ENCODE peak calls at places on chromosome 2, in seven cellular contexts. Y, J, X, R, M, K and Z are unnamed samples. For H3K4me1, the result is how much of the 10 kb centered on the place peaks cover.

GRCh38 chr2:71101656-71102055 is 28.4 kb downstream of the MCEE start:
- DNase-seq in Y (no peak), J (no peak), X (no peak), R (no peak), M (no peak), K (no peak), Z (no peak)

GRCh38 chr2:203871371-203871983 is 3.9 kb downstream of the CTLA4 start:
- DNase-seq in Y (no peak), J (no peak), X (no peak), R (no peak), M (no peak), K (no peak), Z (no peak)

GRCh38 chr2:38428940-38429339 is 51.9 kb upstream of the ATL2 start:
- DNase-seq in Y (no peak), J (no peak), X (no peak), R (no peak), M (no peak), K (no peak), Z (no peak)

GRCh38 chr2:174023591-174024523 is 58.7 kb upstream of the SP3 start:
- DNase-seq in Y (peak), J (peak), X (no peak), R (peak), M (no peak), K (peak), Z (peak)

GRCh38 chr2:197209742-197210408 is 100.7 kb downstream of the ANKRD44 start:
- DNase-seq in Y (no peak), J (no peak), X (no peak), R (no peak), M (peak), K (no peak), Z (no peak)

GRCh38 chr2:95670167-95670566 is 78.4 kb downstream of the TRIM43 start:
- DNase-seq in Y (no peak), J (no peak), X (no peak), R (no peak), M (no peak), K (no peak), Z (no peak)

GRCh38 chr2:44918095-44918775 is 23.3 kb upstream of the SIX3 start:
- DNase-seq in Y (no peak), J (no peak), X (no peak), R (no peak), M (no peak), K (no peak), Z (no peak)

GRCh38 chr2:78127428-78127827 is 605.3 kb upstream of the LRRTM4 start:
- DNase-seq in Y (no peak), J (no peak), X (no peak), R (no peak), M (no peak), K (no peak), Z (no peak)

GRCh38 chr2:148532049-148532428 is 112.5 kb upstream of the EPC2 start:
- DNase-seq in Y (no peak), J (no peak), X (no peak), R (no peak), M (no peak), K (no peak), Z (no peak)

GRCh38 chr2:24844023-24844685 is 50.9 kb downstream of the CENPO start:
- DNase-seq in Y (peak), J (no peak), X (no peak), R (no peak), M (no peak), K (no peak), Z (no peak)

GRCh38 chr2:112006076-112006410 is 49.0 kb upstream of the TMEM87B start:
- DNase-seq in Y (no peak), J (no peak), X (no peak), R (no peak), M (no peak), K (no peak), Z (no peak)

GRCh38 chr2:195367713-195368529 is 289.1 kb upstream of the SLC39A10 start:
- DNase-seq in Y (no peak), J (no peak), X (no peak), R (no peak), M (no peak), K (no peak), Z (peak)

GRCh38 chr2:152322222-152322621 is 12.8 kb upstream of the FMNL2 start:
- DNase-seq in Y (no peak), J (no peak), X (no peak), R (no peak), M (no peak), K (no peak), Z (no peak)

GRCh38 chr2:135162377-135162776 is 110.3 kb downstream of the RAB3GAP1 start:
- DNase-seq in Y (no peak), J (no peak), X (no peak), R (no peak), M (no peak), K (no peak), Z (no peak)

GRCh38 chr2:143918465-143918989 is 601.4 kb downstream of the ZEB2 start:
- DNase-seq in Y (no peak), J (no peak), X (no peak), R (no peak), M (no peak), K (no peak), Z (no peak)

GRCh38 chr2:218691234-218691633 is 19.3 kb downstream of the STK36 start:
- DNase-seq in Y (no peak), J (no peak), X (no peak), R (no peak), M (no peak), K (no peak), Z (no peak)

GRCh38 chr2:16607306-16607705 is 58.3 kb downstream of the CYRIA start:
- DNase-seq in Y (no peak), J (no peak), X (no peak), R (no peak), M (no peak), K (no peak), Z (no peak)

GRCh38 chr2:70532244-70532935 is 21.2 kb downstream of the TGFA start:
- DNase-seq in Y (no peak), J (no peak), X (no peak), R (no peak), M (no peak), K (no peak), Z (no peak)

GRCh38 chr2:105842555-105842954 is 97.8 kb downstream of the NCK2 start:
- DNase-seq in Y (no peak), J (no peak), X (no peak), R (no peak), M (no peak), K (no peak), Z (no peak)

GRCh38 chr2:117771969-117772630 is 42.4 kb upstream of the DDX18 start:
- DNase-seq in Y (no peak), J (no peak), X (no peak), R (peak), M (peak), K (no peak), Z (no peak)
- TF ChIP-seq CTCF in Y (peak), J (peak), X (no peak), R (peak), M (peak), K (peak), Z (no peak)

DNA sequence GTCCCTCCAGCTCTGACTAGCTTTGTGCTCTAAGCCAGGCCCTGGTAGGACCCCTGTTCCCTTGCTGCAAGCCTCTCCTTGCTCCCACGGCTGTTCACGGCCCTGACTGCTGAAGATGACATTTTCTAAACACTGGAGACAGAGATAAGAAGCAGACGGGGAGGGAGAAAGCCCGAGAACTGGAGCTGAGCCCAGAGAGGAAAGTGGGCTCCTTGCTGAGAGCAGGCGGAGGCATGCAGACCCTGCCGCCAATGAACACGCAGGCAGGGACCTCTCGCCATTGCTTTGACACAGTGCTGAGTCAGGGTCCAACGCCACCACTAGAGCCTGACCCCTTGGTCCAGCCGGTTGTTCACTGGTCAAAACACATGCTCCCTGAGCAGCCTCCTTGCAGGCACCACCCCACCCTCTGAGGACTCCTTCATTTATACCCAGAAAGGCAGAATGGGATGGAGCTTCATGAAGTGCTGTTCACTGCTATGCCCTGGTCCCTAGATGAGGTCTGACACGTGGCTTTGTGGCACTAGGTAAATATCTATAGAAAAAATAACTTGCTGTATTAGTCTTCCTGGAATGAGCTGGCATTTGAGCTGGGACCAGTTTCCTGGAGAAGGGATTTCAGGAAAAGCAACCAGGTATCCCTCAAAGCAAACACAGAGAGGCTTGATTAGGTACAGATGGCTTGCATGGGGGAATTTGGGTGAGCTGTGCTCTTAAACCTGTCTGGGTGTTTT is 65.7 kb downstream of the MCFD2 start:
- DNase-seq in Y (peak), J (peak), X (no peak), R (no peak), M (no peak), K (peak), Z (no peak)
- H3K4me1 ChIP-seq in Y (half or more), J (half or more), X (under half), R (half or more), M (under half), K (half or more), Z (half or more)

DNA sequence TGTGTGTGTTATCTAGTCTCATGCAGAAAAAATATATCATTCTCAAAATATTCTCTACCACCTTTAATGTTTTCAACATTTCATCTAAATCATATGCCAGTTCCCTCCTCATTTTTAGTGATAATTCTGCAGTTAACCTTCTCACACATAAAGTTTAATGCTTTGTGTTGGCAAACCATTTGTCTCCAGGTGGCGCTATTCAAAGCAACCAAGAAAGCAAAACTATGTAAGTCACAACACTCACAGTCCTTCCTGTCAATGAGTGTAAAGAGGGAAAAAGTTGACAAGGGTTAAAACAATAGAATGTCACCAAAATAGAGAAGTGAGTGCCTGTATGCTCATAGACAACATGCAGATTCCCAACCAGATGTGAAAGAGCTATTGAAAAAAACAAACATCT is 961.6 kb upstream of the LRRTM1 start:
- DNase-seq in Y (no peak), J (no peak), X (no peak), R (peak), M (peak), K (no peak), Z (no peak)
- TF ChIP-seq CTCF in Y (no peak), J (no peak), X (no peak), R (peak), M (peak), K (no peak), Z (no peak)

DNA sequence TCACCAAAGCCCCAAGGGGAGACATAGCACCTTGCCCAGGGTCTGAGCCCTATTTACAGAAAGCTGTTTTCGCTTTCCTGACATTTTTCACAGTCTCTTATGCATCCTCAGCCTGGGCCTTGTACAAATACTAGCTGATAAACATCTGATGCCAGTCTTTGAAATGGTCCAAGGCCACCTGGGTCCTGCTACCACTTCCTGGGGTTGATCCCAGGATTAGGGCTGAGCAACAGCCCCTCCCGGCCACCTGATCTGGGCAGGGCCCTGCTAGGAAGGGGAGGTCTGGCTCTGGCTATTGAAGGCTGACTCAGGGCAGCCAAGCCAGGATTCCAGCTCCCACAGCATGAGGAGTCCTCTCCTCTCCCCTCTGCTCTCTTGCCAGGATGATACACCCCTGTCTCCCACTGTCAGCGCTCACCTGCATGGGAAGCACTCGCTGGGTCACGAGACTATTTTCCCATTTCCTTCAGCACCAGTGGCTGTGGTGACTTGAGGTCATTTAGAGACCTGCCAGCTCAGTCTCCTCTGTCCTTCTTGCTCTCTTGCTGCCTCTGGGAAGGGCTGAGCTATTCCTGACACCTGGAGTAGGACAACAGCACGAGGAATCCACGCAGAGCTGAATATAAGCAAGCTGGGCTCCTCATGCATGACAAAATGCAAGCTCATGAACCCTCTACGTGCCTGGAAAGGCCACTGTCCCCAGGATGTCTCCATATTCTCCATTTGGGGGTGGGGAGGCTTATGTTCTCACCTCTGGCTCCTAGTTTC is 53.0 kb upstream of the LGALSL start:
- DNase-seq in Y (no peak), J (peak), X (no peak), R (no peak), M (no peak), K (no peak), Z (peak)
- H3K4me1 ChIP-seq in Y (under half), J (under half), X (under half), R (under half), M (under half), K (under half), Z (half or more)

GRCh38 chr2:241701155-241701404 is 759 bp upstream of the ING5 start:
- DNase-seq in Y (no peak), J (no peak), X (no peak), R (no peak), M (peak), K (no peak), Z (no peak)
- TF ChIP-seq CTCF in Y (no peak), J (peak), X (peak), R (no peak), M (peak), K (peak), Z (no peak)

DNA sequence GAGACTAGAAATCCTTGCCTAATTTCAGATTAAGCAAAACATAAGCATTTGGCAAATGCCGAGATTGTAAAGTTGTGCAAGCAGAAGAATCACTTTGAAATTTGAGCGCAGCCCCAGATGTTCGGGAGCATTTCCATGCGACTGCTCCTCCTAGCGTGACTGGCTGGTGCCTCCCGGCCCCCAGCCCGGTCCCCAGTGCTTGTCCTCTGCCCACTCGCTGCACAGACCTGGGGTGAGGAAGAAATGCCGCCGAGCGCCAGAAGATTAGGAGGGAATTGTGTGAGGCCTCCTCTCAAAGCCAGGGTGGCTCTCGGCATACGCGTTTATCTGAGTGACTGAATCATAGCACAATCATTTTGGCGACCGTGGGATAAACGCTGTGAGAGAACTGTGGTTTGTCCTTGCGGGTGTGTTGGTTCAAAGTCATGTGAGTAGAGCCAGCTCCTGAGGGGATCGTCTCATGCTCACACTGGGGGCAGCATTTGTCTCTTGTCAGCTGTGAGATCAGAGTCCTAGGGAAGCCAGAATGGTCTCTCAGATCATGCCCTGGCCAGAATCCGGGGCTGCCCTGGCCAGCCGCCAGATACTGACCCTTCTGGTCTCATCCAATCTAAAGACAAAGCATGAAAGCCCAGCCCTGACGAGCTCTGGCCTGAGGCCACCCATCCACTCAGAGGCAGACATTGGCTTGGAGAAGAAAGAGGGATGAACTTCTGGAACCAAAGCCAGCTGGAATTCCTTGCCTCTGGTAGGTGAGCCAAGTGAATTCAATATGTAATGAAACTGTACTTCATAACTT is 189.3 kb downstream of the SH3RF3 start:
- DNase-seq in Y (peak), J (peak), X (no peak), R (no peak), M (no peak), K (peak), Z (peak)
- H3K4me1 ChIP-seq in Y (half or more), J (under half), X (under half), R (under half), M (under half), K (under half), Z (under half)

DNA sequence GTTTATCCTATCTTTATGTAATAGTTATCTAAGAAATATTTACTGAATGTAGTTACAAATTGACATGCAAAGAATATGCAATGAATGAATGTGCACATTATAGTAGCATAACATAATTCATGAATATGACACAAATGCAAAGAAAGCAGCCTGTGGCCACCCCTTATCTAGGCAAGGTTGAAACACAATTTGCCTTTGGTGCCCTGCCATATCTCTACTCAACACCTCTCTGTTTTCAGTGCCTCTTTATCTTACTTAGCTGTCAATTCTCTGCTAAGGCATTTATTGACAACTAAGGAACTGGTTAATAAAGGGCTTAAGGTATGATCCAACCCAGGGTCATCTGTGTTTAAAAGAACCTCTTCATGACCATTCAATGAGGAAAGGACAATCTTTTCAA is 18.9 kb downstream of the REV1 start:
- DNase-seq in Y (no peak), J (no peak), X (no peak), R (no peak), M (no peak), K (no peak), Z (no peak)
- TF ChIP-seq CTCF in Y (no peak), J (no peak), X (no peak), R (no peak), M (no peak), K (no peak), Z (no peak)

GRCh38 chr2:190447766-190448165 is 39.6 kb downstream of the MFSD6 start:
- DNase-seq in Y (no peak), J (no peak), X (no peak), R (no peak), M (no peak), K (no peak), Z (no peak)
- H3K4me1 ChIP-seq in Y (half or more), J (under half), X (under half), R (under half), M (under half), K (under half), Z (under half)

GRCh38 chr2:127528487-127528886 is 2.2 kb upstream of the IWS1 start:
- DNase-seq in Y (no peak), J (no peak), X (no peak), R (no peak), M (peak), K (no peak), Z (no peak)

GRCh38 chr2:127525692-127526141 is 572 bp downstream of the IWS1 start:
- DNase-seq in Y (no peak), J (no peak), X (peak), R (no peak), M (peak), K (no peak), Z (no peak)

GRCh38 chr2:127523269-127523930 is 2.9 kb downstream of the IWS1 start:
- DNase-seq in Y (no peak), J (no peak), X (no peak), R (no peak), M (no peak), K (no peak), Z (no peak)

GRCh38 chr2:127526940-127527804 is 883 bp upstream of the IWS1 start:
- DNase-seq in Y (no peak), J (no peak), X (no peak), R (peak), M (peak), K (no peak), Z (no peak)

DNA sequence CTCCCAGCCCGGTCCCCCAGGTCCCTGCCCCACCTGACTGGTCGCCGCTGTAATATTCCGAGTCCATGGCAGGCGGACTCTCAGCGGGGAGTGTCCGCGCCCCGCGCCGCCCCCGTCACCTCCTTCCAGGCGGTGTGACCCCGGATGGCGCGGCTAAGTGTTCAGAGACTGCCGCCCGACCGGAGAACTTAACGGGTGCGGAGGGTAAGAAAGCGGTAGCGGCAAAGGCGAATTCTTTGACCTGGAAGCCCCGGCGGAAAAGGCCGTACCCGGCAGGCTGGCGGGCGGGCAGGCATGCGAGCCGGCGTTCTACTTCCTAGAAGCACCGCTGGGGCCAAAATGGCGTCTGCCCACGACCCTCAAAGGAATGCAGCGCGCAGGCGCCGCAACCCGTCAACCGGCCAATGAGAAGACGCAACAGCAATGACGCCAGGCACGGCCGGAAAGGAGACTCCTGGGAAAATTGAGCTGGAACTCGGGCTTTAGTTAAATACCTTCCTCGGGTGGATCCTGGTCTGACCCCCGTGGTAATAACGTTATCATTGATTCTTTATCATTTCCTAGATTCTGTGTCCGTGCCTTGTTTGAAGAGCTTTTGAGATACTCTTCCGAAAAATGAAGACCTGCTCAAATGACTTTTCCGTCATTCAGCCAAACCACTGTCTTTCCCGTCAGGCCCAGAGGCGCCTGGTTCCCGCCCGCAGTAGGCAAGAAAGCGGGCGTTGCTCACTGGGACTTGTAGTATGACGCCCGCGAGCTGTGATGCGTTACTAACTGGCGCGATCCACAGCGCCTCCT is at the start of gene IWS1:
- DNase-seq in Y (peak), J (peak), X (peak), R (peak), M (peak), K (peak), Z (peak)
- TF ChIP-seq CTCF in Y (peak), J (peak), X (no peak), R (no peak), M (no peak), K (peak), Z (no peak)